ENCODE peak calls at places on chromosomes 1 and 21, in eight cellular contexts. One of them, this sample, is unnamed.
A peak's percentile ranks its signal among the peaks of the same experiment; 100 is the strongest.

GRCh38 chr1:228021526-228022030 is 14.8 kb downstream of the WNT3A start:
- DNase-seq in left lung: peak; percentile 31
- DNase-seq in H9: peak; percentile 18
- DNase-seq in heart left ventricle: no peak
- DNase-seq in fibroblast of lung: no peak
- DNase-seq in right cardiac atrium: peak; percentile 33
- DNase-seq in PC-9: no peak
- DNase-seq in mammary epithelial cell: no peak
- DNase-seq in this sample: no peak

GRCh38 chr1:226108935-226109828 is 46.7 kb downstream of the H3-3A start:
- DNase-seq in left lung: peak; percentile 43
- DNase-seq in H9: no peak
- DNase-seq in heart left ventricle: peak; percentile 63
- DNase-seq in fibroblast of lung: peak; percentile 70
- DNase-seq in right cardiac atrium: peak; percentile 77
- DNase-seq in PC-9: no peak
- DNase-seq in mammary epithelial cell: peak; percentile 32
- DNase-seq in this sample: peak; percentile 25

GRCh38 chr1:60972841-60973364 is 109.5 kb upstream of the NFIA start:
- DNase-seq in left lung: no peak
- DNase-seq in H9: no peak
- DNase-seq in heart left ventricle: no peak
- DNase-seq in fibroblast of lung: peak; percentile 91
- DNase-seq in right cardiac atrium: no peak
- DNase-seq in PC-9: peak; percentile 5
- DNase-seq in mammary epithelial cell: peak; percentile 89
- DNase-seq in this sample: no peak

GRCh38 chr1:186615332-186615731 is 64.9 kb downstream of the PTGS2 start:
- DNase-seq in left lung: no peak
- DNase-seq in H9: no peak
- DNase-seq in heart left ventricle: no peak
- DNase-seq in fibroblast of lung: no peak
- DNase-seq in right cardiac atrium: no peak
- DNase-seq in PC-9: no peak
- DNase-seq in mammary epithelial cell: no peak
- DNase-seq in this sample: no peak

GRCh38 chr1:23625459-23625858 is 66.1 kb upstream of the RPL11 start:
- DNase-seq in left lung: no peak
- DNase-seq in H9: no peak
- DNase-seq in heart left ventricle: no peak
- DNase-seq in fibroblast of lung: no peak
- DNase-seq in right cardiac atrium: no peak
- DNase-seq in PC-9: no peak
- DNase-seq in mammary epithelial cell: no peak
- DNase-seq in this sample: no peak

GRCh38 chr1:241610056-241610815 is 29.9 kb downstream of the CHML start:
- DNase-seq in left lung: no peak
- DNase-seq in H9: no peak
- DNase-seq in heart left ventricle: no peak
- DNase-seq in fibroblast of lung: peak; percentile 30
- DNase-seq in right cardiac atrium: peak; percentile 32
- DNase-seq in PC-9: peak; percentile 42
- DNase-seq in mammary epithelial cell: no peak
- DNase-seq in this sample: peak; percentile 30

GRCh38 chr1:201466492-201466891 is 2.5 kb downstream of the PHLDA3 start:
- DNase-seq in left lung: peak; percentile 80
- DNase-seq in H9: no peak
- DNase-seq in heart left ventricle: no peak
- DNase-seq in fibroblast of lung: peak; percentile 48
- DNase-seq in right cardiac atrium: peak; percentile 77
- DNase-seq in PC-9: peak; percentile 77
- DNase-seq in mammary epithelial cell: peak; percentile 76
- DNase-seq in this sample: no peak

GRCh38 chr1:155220566-155220965 is 12.1 kb downstream of the MTX1 start:
- DNase-seq in left lung: no peak
- DNase-seq in H9: no peak
- DNase-seq in heart left ventricle: no peak
- DNase-seq in fibroblast of lung: no peak
- DNase-seq in right cardiac atrium: no peak
- DNase-seq in PC-9: no peak
- DNase-seq in mammary epithelial cell: no peak
- DNase-seq in this sample: no peak

GRCh38 chr21:43864806-43865470 is at the start of gene AGPAT3:
- DNase-seq in left lung: no peak
- DNase-seq in H9: no peak
- DNase-seq in heart left ventricle: peak; percentile 48
- DNase-seq in fibroblast of lung: peak; percentile 10
- DNase-seq in right cardiac atrium: peak; percentile 75
- DNase-seq in PC-9: no peak
- DNase-seq in mammary epithelial cell: no peak
- DNase-seq in this sample: no peak

GRCh38 chr1:214364335-214364734 is 83.4 kb downstream of the SMYD2 start:
- DNase-seq in left lung: no peak
- DNase-seq in H9: no peak
- DNase-seq in heart left ventricle: peak; percentile 31
- DNase-seq in fibroblast of lung: peak; percentile 59
- DNase-seq in right cardiac atrium: peak; percentile 89
- DNase-seq in PC-9: no peak
- DNase-seq in mammary epithelial cell: no peak
- DNase-seq in this sample: no peak

GRCh38 chr1:57353589-57353988 is 70.3 kb downstream of the DAB1 start:
- DNase-seq in left lung: no peak
- DNase-seq in H9: no peak
- DNase-seq in heart left ventricle: no peak
- DNase-seq in fibroblast of lung: peak; percentile 61
- DNase-seq in right cardiac atrium: no peak
- DNase-seq in PC-9: no peak
- DNase-seq in mammary epithelial cell: no peak
- DNase-seq in this sample: no peak

GRCh38 chr1:53835491-53835890 is 2.6 kb downstream of the NDC1 start:
- DNase-seq in left lung: no peak
- DNase-seq in H9: no peak
- DNase-seq in heart left ventricle: no peak
- DNase-seq in fibroblast of lung: peak; percentile 65
- DNase-seq in right cardiac atrium: no peak
- DNase-seq in PC-9: no peak
- DNase-seq in mammary epithelial cell: no peak
- DNase-seq in this sample: no peak

GRCh38 chr1:209627349-209628196 is 24.7 kb downstream of the LAMB3 start:
- DNase-seq in left lung: peak; percentile 73
- DNase-seq in H9: peak; percentile 94
- DNase-seq in heart left ventricle: peak; percentile 78
- DNase-seq in fibroblast of lung: peak; percentile 61
- DNase-seq in right cardiac atrium: peak; percentile 92
- DNase-seq in PC-9: peak; percentile 53
- DNase-seq in mammary epithelial cell: no peak
- DNase-seq in this sample: peak; percentile 80

GRCh38 chr1:180934563-180934962 is 21.9 kb downstream of the KIAA1614 start:
- DNase-seq in left lung: no peak
- DNase-seq in H9: no peak
- DNase-seq in heart left ventricle: no peak
- DNase-seq in fibroblast of lung: no peak
- DNase-seq in right cardiac atrium: no peak
- DNase-seq in PC-9: no peak
- DNase-seq in mammary epithelial cell: no peak
- DNase-seq in this sample: no peak

GRCh38 chr1:20138961-20139550 is at the start of gene PLA2G2F:
- DNase-seq in left lung: no peak
- DNase-seq in H9: no peak
- DNase-seq in heart left ventricle: no peak
- DNase-seq in fibroblast of lung: no peak
- DNase-seq in right cardiac atrium: no peak
- DNase-seq in PC-9: no peak
- DNase-seq in mammary epithelial cell: no peak
- DNase-seq in this sample: no peak

GRCh38 chr1:61184035-61184713 is 101.8 kb downstream of the NFIA start:
- DNase-seq in left lung: peak; percentile 88
- DNase-seq in H9: no peak
- DNase-seq in heart left ventricle: peak; percentile 92
- DNase-seq in fibroblast of lung: peak; percentile 89
- DNase-seq in right cardiac atrium: peak; percentile 98
- DNase-seq in PC-9: peak; percentile 86
- DNase-seq in mammary epithelial cell: peak; percentile 11
- DNase-seq in this sample: peak; percentile 93

GRCh38 chr1:167486090-167486824 is 32.1 kb downstream of the CD247 start:
- DNase-seq in left lung: peak; percentile 43
- DNase-seq in H9: no peak
- DNase-seq in heart left ventricle: peak; percentile 16
- DNase-seq in fibroblast of lung: no peak
- DNase-seq in right cardiac atrium: peak; percentile 77
- DNase-seq in PC-9: no peak
- DNase-seq in mammary epithelial cell: no peak
- DNase-seq in this sample: no peak

GRCh38 chr1:17437260-17438175 is 2.0 kb downstream of the RCC2 start:
- DNase-seq in left lung: peak; percentile 45
- DNase-seq in H9: no peak
- DNase-seq in heart left ventricle: peak; percentile 34
- DNase-seq in fibroblast of lung: peak; percentile 42
- DNase-seq in right cardiac atrium: peak; percentile 82
- DNase-seq in PC-9: peak; percentile 35
- DNase-seq in mammary epithelial cell: peak; percentile 43
- DNase-seq in this sample: peak; percentile 25

GRCh38 chr1:171480035-171480434 is 5.3 kb upstream of the PRRC2C start:
- DNase-seq in left lung: no peak
- DNase-seq in H9: no peak
- DNase-seq in heart left ventricle: no peak
- DNase-seq in fibroblast of lung: no peak
- DNase-seq in right cardiac atrium: no peak
- DNase-seq in PC-9: no peak
- DNase-seq in mammary epithelial cell: no peak
- DNase-seq in this sample: no peak

GRCh38 chr1:233025156-233025555 is 74.7 kb downstream of the NTPCR start:
- DNase-seq in left lung: peak; percentile 38
- DNase-seq in H9: peak; percentile 86
- DNase-seq in heart left ventricle: peak; percentile 46
- DNase-seq in fibroblast of lung: peak; percentile 33
- DNase-seq in right cardiac atrium: peak; percentile 60
- DNase-seq in PC-9: no peak
- DNase-seq in mammary epithelial cell: no peak
- DNase-seq in this sample: peak; percentile 59

GRCh38 chr1:237799762-237800474 is 90.8 kb downstream of the ZP4 start:
- DNase-seq in left lung: no peak
- DNase-seq in H9: peak; percentile 88
- DNase-seq in heart left ventricle: no peak
- DNase-seq in fibroblast of lung: no peak
- DNase-seq in right cardiac atrium: peak; percentile 64
- DNase-seq in PC-9: peak; percentile 37
- DNase-seq in mammary epithelial cell: peak; percentile 77
- DNase-seq in this sample: peak; percentile 60

GRCh38 chr1:244361764-244362473 is 89.8 kb downstream of the ADSS2 start:
- DNase-seq in left lung: no peak
- DNase-seq in H9: peak; percentile 74
- DNase-seq in heart left ventricle: no peak
- DNase-seq in fibroblast of lung: peak; percentile 84
- DNase-seq in right cardiac atrium: no peak
- DNase-seq in PC-9: peak; percentile 9
- DNase-seq in mammary epithelial cell: no peak
- DNase-seq in this sample: no peak

GRCh38 chr21:42009018-42009830 is 936 bp downstream of the ZBTB21 start:
- DNase-seq in left lung: peak; percentile 65
- DNase-seq in H9: peak; percentile 46
- DNase-seq in heart left ventricle: peak; percentile 57
- DNase-seq in fibroblast of lung: peak; percentile 65
- DNase-seq in right cardiac atrium: peak; percentile 79
- DNase-seq in PC-9: peak; percentile 26
- DNase-seq in mammary epithelial cell: peak; percentile 60
- DNase-seq in this sample: peak; percentile 83

GRCh38 chr1:111285879-111286278 is 4.8 kb upstream of the CHIA start:
- DNase-seq in left lung: no peak
- DNase-seq in H9: no peak
- DNase-seq in heart left ventricle: no peak
- DNase-seq in fibroblast of lung: no peak
- DNase-seq in right cardiac atrium: no peak
- DNase-seq in PC-9: no peak
- DNase-seq in mammary epithelial cell: no peak
- DNase-seq in this sample: no peak

GRCh38 chr1:101506541-101507164 is 269.8 kb downstream of the S1PR1 start:
- DNase-seq in left lung: no peak
- DNase-seq in H9: no peak
- DNase-seq in heart left ventricle: no peak
- DNase-seq in fibroblast of lung: peak; percentile 13
- DNase-seq in right cardiac atrium: no peak
- DNase-seq in PC-9: no peak
- DNase-seq in mammary epithelial cell: peak; percentile 58
- DNase-seq in this sample: peak; percentile 26

GRCh38 chr1:238962941-238963340 is 423.4 kb upstream of the CHRM3 start:
- DNase-seq in left lung: no peak
- DNase-seq in H9: no peak
- DNase-seq in heart left ventricle: no peak
- DNase-seq in fibroblast of lung: peak; percentile 51
- DNase-seq in right cardiac atrium: no peak
- DNase-seq in PC-9: no peak
- DNase-seq in mammary epithelial cell: no peak
- DNase-seq in this sample: no peak
- H3K27ac ChIP-seq in left lung: no peak overlapping the region
- H3K27ac ChIP-seq in H9: no peak overlapping the region
- H3K27ac ChIP-seq in heart left ventricle: no peak overlapping the region
- H3K27ac ChIP-seq in fibroblast of lung: no peak overlapping the region
- H3K27ac ChIP-seq in right cardiac atrium: no peak overlapping the region
- H3K27ac ChIP-seq in PC-9: no peak overlapping the region
- H3K27ac ChIP-seq in mammary epithelial cell: no peak overlapping the region
- H3K27ac ChIP-seq in this sample: no peak overlapping the region

GRCh38 chr1:4133541-4133940 is 233.5 kb upstream of the C1orf174 start:
- DNase-seq in left lung: no peak
- DNase-seq in H9: no peak
- DNase-seq in heart left ventricle: no peak
- DNase-seq in fibroblast of lung: no peak
- DNase-seq in right cardiac atrium: no peak
- DNase-seq in PC-9: no peak
- DNase-seq in mammary epithelial cell: no peak
- DNase-seq in this sample: no peak
- H3K9me3 ChIP-seq in left lung: no peaks in the 10 kb centered on the region
- H3K9me3 ChIP-seq in H9: no peaks in the 10 kb centered on the region
- H3K9me3 ChIP-seq in heart left ventricle: no peaks in the 10 kb centered on the region
- H3K9me3 ChIP-seq in fibroblast of lung: no peaks in the 10 kb centered on the region
- H3K9me3 ChIP-seq in right cardiac atrium: no peaks in the 10 kb centered on the region
- H3K9me3 ChIP-seq in PC-9: no peaks in the 10 kb centered on the region
- H3K9me3 ChIP-seq in mammary epithelial cell: peaks cover 25% of the 10 kb centered on the region
- H3K9me3 ChIP-seq in this sample: no peaks in the 10 kb centered on the region

GRCh38 chr1:33169290-33170055 is 12.4 kb downstream of the TRIM62 start:
- DNase-seq in left lung: no peak
- DNase-seq in H9: no peak
- DNase-seq in heart left ventricle: no peak
- DNase-seq in fibroblast of lung: peak; percentile 62
- DNase-seq in right cardiac atrium: no peak
- DNase-seq in PC-9: no peak
- DNase-seq in mammary epithelial cell: no peak
- DNase-seq in this sample: no peak
- H3K27ac ChIP-seq in left lung: no peak overlapping the region
- H3K27ac ChIP-seq in H9: no peak overlapping the region
- H3K27ac ChIP-seq in heart left ventricle: no peak overlapping the region
- H3K27ac ChIP-seq in fibroblast of lung: no peak overlapping the region
- H3K27ac ChIP-seq in right cardiac atrium: no peak overlapping the region
- H3K27ac ChIP-seq in PC-9: no peak overlapping the region
- H3K27ac ChIP-seq in mammary epithelial cell: no peak overlapping the region
- H3K27ac ChIP-seq in this sample: no peak overlapping the region

DNA sequence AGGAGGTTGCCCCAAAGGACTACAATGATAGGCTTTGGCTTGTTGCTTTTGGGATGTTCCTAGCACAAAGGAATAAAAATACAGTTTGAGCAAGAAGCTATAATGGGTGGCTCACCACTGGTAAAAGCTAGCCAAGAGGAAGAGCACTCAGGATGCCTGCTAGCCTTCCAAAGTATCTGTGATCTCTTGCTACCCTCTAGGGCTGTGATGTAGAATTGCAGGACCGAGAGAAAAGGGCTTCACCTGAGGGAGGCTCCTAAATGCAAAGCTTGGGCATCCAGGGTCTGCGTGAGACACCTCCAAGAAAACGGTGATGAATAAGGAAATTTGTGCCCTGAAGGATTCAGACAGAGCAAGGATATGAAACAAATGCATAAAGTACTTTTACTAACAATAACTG is 17.7 kb downstream of the IVL start:
- DNase-seq in left lung: no peak
- DNase-seq in H9: no peak
- DNase-seq in heart left ventricle: no peak
- DNase-seq in fibroblast of lung: peak; percentile 6
- DNase-seq in right cardiac atrium: no peak
- DNase-seq in PC-9: no peak
- DNase-seq in mammary epithelial cell: peak; percentile 64
- DNase-seq in this sample: no peak
- H3K9me3 ChIP-seq in left lung: no peaks in the 10 kb centered on the region
- H3K9me3 ChIP-seq in H9: peaks cover 13% of the 10 kb centered on the region
- H3K9me3 ChIP-seq in heart left ventricle: no peaks in the 10 kb centered on the region
- H3K9me3 ChIP-seq in fibroblast of lung: no peaks in the 10 kb centered on the region
- H3K9me3 ChIP-seq in right cardiac atrium: peaks cover 6% of the 10 kb centered on the region
- H3K9me3 ChIP-seq in PC-9: peaks cover 7% of the 10 kb centered on the region
- H3K9me3 ChIP-seq in mammary epithelial cell: no peaks in the 10 kb centered on the region
- H3K9me3 ChIP-seq in this sample: no peaks in the 10 kb centered on the region